ENCODE peak calls at places on chromosomes 6 and 20, in seven cellular contexts. V is HepG2, Z is SK-N-SH, T is GM12878, G is GM12892, I is K562, M is H1. K is an unnamed sample.

GRCh38 chr20:61218886-61219480 is 33.1 kb upstream of the CDH4 start:
- DNase-seq in I (no peak), T (no peak), Z (no peak), V (no peak), M (no peak), G (no peak), K (no peak)

GRCh38 chr6:7311920-7312615 is 931 bp downstream of the SSR1 start:
- DNase-seq in G (no peak), I (no peak), M (no peak), Z (no peak), V (peak), T (no peak), K (no peak)

GRCh38 chr6:81938014-81938761 is 185.7 kb upstream of the TENT5A start:
- DNase-seq in V (peak), Z (no peak), T (peak), I (peak), G (no peak), M (no peak), K (no peak)

GRCh38 chr6:38095054-38095453 is 275.5 kb downstream of the ZFAND3 start:
- DNase-seq in T (no peak), G (no peak), Z (no peak), I (no peak), M (no peak), V (peak), K (no peak)

GRCh38 chr20:1942061-1942460 is 46.9 kb downstream of the SIRPA start:
- DNase-seq in V (no peak), M (no peak), Z (no peak), T (no peak), G (no peak), I (no peak), K (no peak)

GRCh38 chr6:33824461-33825154 is 20.8 kb upstream of the MLN start:
- DNase-seq in M (no peak), G (no peak), T (no peak), V (no peak), Z (no peak), I (no peak), K (no peak)

GRCh38 chr6:155483858-155484257 is 28.2 kb upstream of the NOX3 start:
- DNase-seq in I (no peak), T (no peak), G (no peak), Z (no peak), V (peak), M (no peak), K (no peak)

GRCh38 chr20:23662276-23662870 is 24.6 kb upstream of the CST3 start:
- DNase-seq in I (no peak), G (no peak), T (no peak), Z (no peak), V (no peak), M (no peak), K (no peak)

GRCh38 chr6:141734441-141734840 is 398.3 kb upstream of the GJE1 start:
- DNase-seq in I (no peak), V (no peak), G (no peak), M (no peak), T (no peak), Z (no peak), K (no peak)

GRCh38 chr6:162485464-162485863 is 242.1 kb downstream of the PRKN start:
- DNase-seq in M (no peak), G (no peak), I (no peak), V (no peak), T (no peak), Z (peak), K (no peak)

GRCh38 chr20:1619861-1620444 is at the start of gene SIRPB1:
- DNase-seq in T (no peak), V (peak), I (peak), Z (no peak), M (no peak), G (no peak), K (no peak)

GRCh38 chr6:33320315-33321181 is 3.0 kb upstream of the ZBTB22 start:
- DNase-seq in Z (no peak), G (no peak), I (no peak), M (no peak), V (no peak), T (no peak), K (no peak)

GRCh38 chr6:93819189-93819588 is 399.8 kb upstream of the EPHA7 start:
- DNase-seq in I (no peak), M (no peak), T (no peak), G (no peak), Z (no peak), V (peak), K (no peak)

GRCh38 chr6:33420493-33421343 is 853 bp downstream of the SYNGAP1 start:
- DNase-seq in Z (no peak), M (no peak), V (no peak), I (no peak), G (no peak), T (no peak), K (no peak)

GRCh38 chr20:32139947-32140346 is 30.4 kb downstream of the TM9SF4 start:
- DNase-seq in T (peak), V (no peak), I (no peak), M (no peak), G (no peak), Z (no peak), K (no peak)

GRCh38 chr20:7516631-7517051 is 423.6 kb downstream of the HAO1 start:
- DNase-seq in G (no peak), Z (peak), V (no peak), T (no peak), I (no peak), M (no peak), K (no peak)

GRCh38 chr6:140039343-140039742 is 664.9 kb upstream of the CITED2 start:
- DNase-seq in M (no peak), G (no peak), V (no peak), Z (no peak), I (no peak), T (no peak), K (no peak)

GRCh38 chr6:30463242-30463641 is 26.1 kb upstream of the HLA-E start:
- DNase-seq in V (no peak), I (no peak), Z (no peak), G (no peak), T (no peak), M (no peak), K (no peak)

GRCh38 chr6:154384196-154384595 is 27.6 kb upstream of the IPCEF1 start:
- DNase-seq in G (no peak), T (no peak), V (no peak), M (no peak), Z (no peak), I (no peak), K (no peak)

GRCh38 chr6:35919085-35919826 is 1.6 kb downstream of the SRPK1 start:
- DNase-seq in Z (no peak), T (no peak), V (peak), I (no peak), M (no peak), G (no peak), K (no peak)

GRCh38 chr6:40936810-40937209 is 102.2 kb downstream of the UNC5CL start:
- DNase-seq in V (no peak), G (no peak), I (no peak), T (no peak), M (no peak), Z (no peak), K (no peak)

GRCh38 chr6:30748301-30748769 is 4.0 kb upstream of the IER3 start:
- DNase-seq in Z (no peak), T (no peak), M (no peak), I (no peak), V (no peak), G (no peak), K (no peak)

GRCh38 chr6:17988422-17988944 is 1.0 kb upstream of the KIF13A start:
- DNase-seq in G (no peak), I (no peak), M (peak), V (peak), Z (no peak), T (no peak), K (no peak)

GRCh38 chr20:31691646-31692275 is 30.9 kb downstream of the BCL2L1 start:
- DNase-seq in G (no peak), M (no peak), V (no peak), Z (no peak), T (no peak), I (no peak), K (no peak)

GRCh38 chr20:54197621-54198604 is 10.0 kb upstream of the PFDN4 start:
- DNase-seq in I (no peak), Z (no peak), G (no peak), T (peak), V (peak), M (no peak), K (no peak)

GRCh38 chr6:46930331-46930730 is 8.6 kb upstream of the ADGRF5 start:
- DNase-seq in Z (no peak), I (no peak), T (no peak), V (no peak), M (no peak), G (no peak), K (no peak)

GRCh38 chr20:31722388-31723281 is at the start of gene BCL2L1:
- DNase-seq in M (peak), V (peak), Z (peak), T (no peak), I (peak), G (peak), K (no peak)

GRCh38 chr6:4914412-4915159 is 89.3 kb downstream of the RPP40 start:
- DNase-seq in Z (no peak), M (no peak), I (no peak), T (no peak), V (no peak), G (no peak), K (no peak)

GRCh38 chr6:37125779-37126553 is 44.0 kb upstream of the PIM1 start:
- DNase-seq in Z (no peak), I (no peak), T (no peak), G (no peak), V (peak), M (peak), K (no peak)

GRCh38 chr20:62258499-62259293 is 20.4 kb downstream of the OSBPL2 start:
- DNase-seq in M (no peak), Z (no peak), G (no peak), V (no peak), T (no peak), I (no peak), K (no peak)

GRCh38 chr6:139595183-139595582 is 220.7 kb upstream of the CITED2 start:
- DNase-seq in M (no peak), I (no peak), Z (no peak), G (no peak), V (no peak), T (no peak), K (no peak)

GRCh38 chr6:133609404-133610270 is 279.3 kb upstream of the TCF21 start:
- DNase-seq in I (no peak), Z (no peak), T (no peak), G (no peak), V (peak), M (no peak), K (no peak)

GRCh38 chr6:163438940-163439335 is 24.4 kb downstream of the QKI start:
- DNase-seq in G (no peak), V (peak), I (peak), M (no peak), T (no peak), Z (peak), K (no peak)

GRCh38 chr20:63384336-63384735 is 23.2 kb upstream of the CHRNA4 start:
- DNase-seq in G (no peak), T (no peak), V (no peak), M (no peak), Z (no peak), I (no peak), K (no peak)

GRCh38 chr6:24775520-24776058 is 852 bp downstream of the GMNN start:
- DNase-seq in M (no peak), T (no peak), G (no peak), I (no peak), V (peak), Z (no peak), K (no peak)

GRCh38 chr6:43972179-43972914 is 154.9 kb downstream of the MRPL14 start:
- DNase-seq in I (no peak), T (no peak), V (no peak), M (no peak), G (no peak), Z (no peak), K (no peak)

GRCh38 chr6:43970068-43970912 is 157.0 kb downstream of the MRPL14 start:
- DNase-seq in Z (no peak), G (no peak), V (no peak), T (no peak), M (peak), I (no peak), K (no peak)

GRCh38 chr6:43970913-43971775 is 156.1 kb downstream of the MRPL14 start:
- DNase-seq in V (no peak), Z (no peak), M (peak), I (peak), T (no peak), G (no peak), K (no peak)

GRCh38 chr6:43972915-43973304 is 154.3 kb downstream of the MRPL14 start:
- DNase-seq in M (no peak), G (no peak), V (no peak), I (no peak), Z (no peak), T (no peak), K (no peak)

GRCh38 chr6:43971776-43972126 is 155.5 kb downstream of the MRPL14 start:
- DNase-seq in G (no peak), T (no peak), V (no peak), I (no peak), Z (no peak), M (peak), K (no peak)
- TF ChIP-seq TAF1 in G (no peak), T (no peak), V (no peak), I (no peak), Z (no peak), M (no peak), K (no peak)

GRCh38 chr6:11039040-11039439 is 5.1 kb downstream of the ELOVL2 start:
- DNase-seq in T (no peak), V (peak), Z (no peak), M (no peak), G (no peak), I (no peak), K (no peak)

GRCh38 chr6:11035961-11036360 is 8.1 kb downstream of the ELOVL2 start:
- DNase-seq in M (no peak), I (no peak), G (no peak), V (no peak), T (no peak), Z (no peak), K (no peak)

GRCh38 chr6:11033825-11034224 is 10.3 kb downstream of the ELOVL2 start:
- DNase-seq in M (no peak), V (no peak), G (no peak), I (no peak), T (no peak), Z (no peak), K (no peak)

GRCh38 chr6:11040134-11040533 is 4.0 kb downstream of the ELOVL2 start:
- DNase-seq in M (no peak), G (no peak), T (no peak), Z (no peak), I (no peak), V (no peak), K (no peak)

DNA sequence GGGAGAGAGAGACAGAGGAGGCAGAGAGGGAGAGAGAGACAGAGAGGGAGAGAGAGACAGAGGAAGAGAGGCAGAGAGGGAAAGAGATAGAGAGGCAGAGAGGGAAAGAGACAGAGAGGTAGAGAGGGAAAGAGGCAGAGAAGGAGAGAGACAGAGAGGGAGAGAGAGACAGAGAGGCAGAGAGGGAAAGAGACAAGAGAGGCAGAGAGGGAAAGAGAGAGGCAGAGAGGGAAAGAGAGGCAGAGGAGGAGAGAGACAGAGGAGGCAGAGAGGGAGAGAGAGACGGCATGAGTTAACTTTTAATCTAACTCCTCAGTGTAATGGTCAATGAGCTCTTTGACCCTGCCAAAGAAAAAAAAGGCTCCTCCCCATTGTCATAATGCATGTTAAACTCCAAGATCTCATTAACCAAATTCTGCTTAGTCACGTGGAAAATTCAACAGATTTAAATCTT is 7.1 kb downstream of the ELOVL2 start:
- DNase-seq in V (no peak), Z (no peak), G (no peak), T (no peak), M (no peak), I (no peak), K (no peak)
- TF ChIP-seq TAF1 in V (no peak), Z (no peak), G (no peak), T (no peak), M (no peak), I (no peak), K (no peak)

GRCh38 chr20:38250607-38251006 is 9.9 kb downstream of the KIAA1755 start:
- DNase-seq in T (no peak), I (no peak), M (no peak), Z (no peak), G (no peak), V (no peak), K (no peak)
- TF ChIP-seq TAF1 in T (no peak), I (no peak), M (no peak), Z (no peak), G (no peak), V (no peak), K (no peak)

GRCh38 chr20:46485431-46485830 is 27.9 kb downstream of the ZNF334 start:
- DNase-seq in Z (no peak), T (no peak), G (no peak), M (no peak), I (no peak), V (no peak), K (no peak)
- TF ChIP-seq TAF1 in Z (no peak), T (no peak), G (no peak), M (no peak), I (no peak), V (no peak), K (no peak)

DNA sequence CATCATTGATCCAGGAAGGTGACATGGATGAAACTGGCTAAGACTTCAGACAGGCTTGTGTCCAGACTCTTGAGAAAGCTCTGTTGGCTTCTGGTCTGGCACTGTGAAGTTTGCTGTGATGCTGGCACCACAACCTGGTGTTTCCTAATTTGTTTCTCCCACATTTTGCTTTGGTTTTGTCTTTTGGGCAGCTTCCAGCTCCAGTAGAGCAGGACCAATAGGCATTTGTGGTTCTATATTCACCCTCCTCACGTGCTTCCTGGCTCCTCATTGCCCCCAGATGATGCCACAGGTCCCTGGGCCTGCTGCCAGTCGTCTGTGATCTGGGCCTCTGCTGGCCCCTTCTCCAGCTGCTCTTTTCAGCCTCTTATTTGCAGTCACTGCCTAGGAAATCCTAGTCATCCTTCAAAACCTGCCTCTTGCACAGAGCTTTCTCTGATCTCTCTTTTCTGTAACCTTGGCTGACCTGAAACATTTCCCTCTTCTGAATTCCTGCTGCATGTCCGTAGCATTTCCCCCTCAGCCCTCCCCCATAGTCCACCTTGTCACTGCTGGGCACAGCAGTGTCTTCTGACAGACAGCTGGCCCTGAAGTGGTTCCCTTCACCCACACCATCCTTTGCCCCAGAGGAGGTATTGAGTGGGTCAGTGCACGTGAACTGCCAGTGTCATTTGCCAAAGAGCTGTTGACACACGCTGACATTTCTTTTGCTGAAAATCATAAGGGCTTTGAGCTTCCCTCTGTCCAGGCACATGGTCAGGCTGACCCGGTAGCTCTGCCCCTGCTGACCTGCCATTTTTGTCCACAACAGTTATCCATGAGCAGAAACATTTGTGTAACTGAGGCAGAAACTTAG is 63.0 kb downstream of the PTPN1 start:
- DNase-seq in G (no peak), M (no peak), V (no peak), Z (peak), I (no peak), T (no peak), K (no peak)
- TF ChIP-seq TAF1 in G (no peak), M (no peak), V (no peak), Z (no peak), I (no peak), T (no peak), K (no peak)

GRCh38 chr6:88445188-88445958 is 279.2 kb upstream of the CNR1 start:
- DNase-seq in M (no peak), G (no peak), T (no peak), Z (no peak), V (no peak), I (no peak), K (no peak)
- TF ChIP-seq TAF1 in M (no peak), G (no peak), T (no peak), Z (no peak), V (no peak), I (no peak), K (no peak)

GRCh38 chr20:40542065-40542464 is 147.0 kb downstream of the MAFB start:
- DNase-seq in T (no peak), I (no peak), Z (no peak), G (no peak), M (no peak), V (no peak), K (no peak)
- TF ChIP-seq TAF1 in T (no peak), I (no peak), Z (no peak), G (no peak), M (no peak), V (no peak), K (no peak)

DNA sequence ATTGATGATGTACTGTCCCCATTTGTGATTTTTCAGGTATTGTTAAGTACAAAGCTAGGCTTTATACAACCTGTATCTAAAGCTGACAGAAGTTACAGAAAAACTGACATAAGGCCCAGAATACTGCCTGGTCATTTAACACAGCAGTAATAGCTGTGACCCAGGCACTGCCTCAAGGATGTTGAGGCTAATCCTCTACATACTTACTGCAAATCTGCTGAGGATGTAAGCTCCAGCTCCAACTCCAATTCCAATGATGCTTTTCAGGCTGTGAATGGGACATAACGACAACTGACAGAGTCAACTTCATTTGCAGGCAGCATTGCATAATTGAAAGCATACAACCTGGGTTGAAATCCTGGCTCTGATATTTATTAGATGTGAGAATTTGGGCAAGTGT is 36.3 kb upstream of the SLA2 start:
- DNase-seq in T (no peak), V (no peak), Z (no peak), I (no peak), M (no peak), G (no peak), K (no peak)
- TF ChIP-seq TAF1 in T (no peak), V (no peak), Z (no peak), I (no peak), M (no peak), G (no peak), K (no peak)